ENCODE peak calls at places on chromosome 16, in nine cellular contexts. O is adrenal gland; H is CD8-positive, alpha-beta T cell; Y is A549; B is SK-N-SH; P is neural progenitor cell; Z is naive thymus-derived CD4-positive, alpha-beta T cell; J is Peyer's patch; I is neuronal stem cell. C is an unnamed sample. For H3K4me1, the result is how much of the 10 kb centered on the place peaks cover.

GRCh38 chr16:57007050-57007449 is 17.7 kb downstream of the NLRC5 start:
- DNase-seq in O (no peak), H (no peak), Y (no peak), B (no peak), P (no peak), Z (no peak), J (no peak), I (no peak), C (no peak)

GRCh38 chr16:81706327-81707295 is 72.5 kb upstream of the PLCG2 start:
- DNase-seq in O (no peak), H (no peak), Y (no peak), B (no peak), P (no peak), Z (no peak), J (no peak), I (no peak), C (no peak)

GRCh38 chr16:70706948-70707465 is 21.2 kb upstream of the MTSS2 start:
- DNase-seq in O (no peak), H (no peak), Y (peak), B (no peak), P (no peak), Z (no peak), J (no peak), I (no peak), C (no peak)

GRCh38 chr16:88315543-88316105 is 67.1 kb upstream of the ZNF469 start:
- DNase-seq in O (peak), H (no peak), Y (peak), B (no peak), P (no peak), Z (no peak), J (peak), I (no peak), C (peak)

GRCh38 chr16:14164916-14165684 is 94.0 kb downstream of the MRTFB start:
- DNase-seq in O (no peak), H (no peak), Y (no peak), B (no peak), P (no peak), Z (no peak), J (no peak), I (no peak), C (no peak)

GRCh38 chr16:89924298-89924924 is 1.3 kb downstream of the TUBB3 start:
- DNase-seq in O (peak), H (no peak), Y (no peak), B (peak), P (peak), Z (peak), J (no peak), I (peak), C (no peak)

GRCh38 chr16:81838794-81839193 is 59.7 kb downstream of the PLCG2 start:
- DNase-seq in O (no peak), H (no peak), Y (no peak), B (no peak), P (no peak), Z (no peak), J (no peak), I (no peak), C (no peak)

GRCh38 chr16:4500283-4500682 is 24.1 kb downstream of the HMOX2 start:
- DNase-seq in O (peak), H (no peak), Y (peak), B (no peak), P (no peak), Z (no peak), J (no peak), I (no peak), C (peak)

GRCh38 chr16:77556203-77556602 is 121.4 kb upstream of the ADAMTS18 start:
- DNase-seq in O (no peak), H (no peak), Y (no peak), B (no peak), P (peak), Z (no peak), J (no peak), I (peak), C (no peak)

GRCh38 chr16:88500255-88500661 is 47.2 kb downstream of the ZFPM1 start:
- DNase-seq in O (no peak), H (no peak), Y (no peak), B (no peak), P (no peak), Z (no peak), J (no peak), I (no peak), C (no peak)

GRCh38 chr16:89308391-89309333 is 91.2 kb downstream of the ZNF778 start:
- DNase-seq in O (no peak), H (no peak), Y (no peak), B (peak), P (peak), Z (peak), J (no peak), I (no peak), C (peak)

GRCh38 chr16:2507679-2508064 is 6.1 kb upstream of the ATP6V0C start:
- DNase-seq in O (no peak), H (no peak), Y (no peak), B (no peak), P (no peak), Z (no peak), J (peak), I (no peak), C (no peak)

GRCh38 chr16:17476414-17477259 is 5.9 kb upstream of the XYLT1 start:
- DNase-seq in O (peak), H (peak), Y (peak), B (peak), P (peak), Z (peak), J (peak), I (no peak), C (peak)

GRCh38 chr16:57908409-57908987 is 62.4 kb downstream of the CNGB1 start:
- DNase-seq in O (no peak), H (no peak), Y (no peak), B (no peak), P (no peak), Z (no peak), J (no peak), I (no peak), C (no peak)

GRCh38 chr16:20327444-20328041 is at the start of gene GP2:
- DNase-seq in O (no peak), H (no peak), Y (no peak), B (no peak), P (peak), Z (no peak), J (no peak), I (no peak), C (peak)

GRCh38 chr16:1691276-1691675 is 13.2 kb downstream of the JPT2 start:
- DNase-seq in O (no peak), H (no peak), Y (no peak), B (no peak), P (no peak), Z (no peak), J (no peak), I (no peak), C (no peak)

GRCh38 chr16:14409563-14409962 is 220.5 kb downstream of the PARN start:
- DNase-seq in O (peak), H (no peak), Y (no peak), B (no peak), P (no peak), Z (no peak), J (peak), I (no peak), C (peak)

GRCh38 chr16:2008631-2009301 is 855 bp downstream of the ZNF598 start:
- DNase-seq in O (no peak), H (no peak), Y (no peak), B (peak), P (no peak), Z (no peak), J (no peak), I (no peak), C (peak)

GRCh38 chr16:82996814-82997213 is 370.0 kb downstream of the CDH13 start:
- DNase-seq in O (no peak), H (no peak), Y (no peak), B (no peak), P (no peak), Z (no peak), J (no peak), I (no peak), C (no peak)
- H3K4me1 ChIP-seq in O (under half), H (under half), Y (under half), B (under half), P (under half), Z (under half), J (under half), I (under half), C (under half)

DNA sequence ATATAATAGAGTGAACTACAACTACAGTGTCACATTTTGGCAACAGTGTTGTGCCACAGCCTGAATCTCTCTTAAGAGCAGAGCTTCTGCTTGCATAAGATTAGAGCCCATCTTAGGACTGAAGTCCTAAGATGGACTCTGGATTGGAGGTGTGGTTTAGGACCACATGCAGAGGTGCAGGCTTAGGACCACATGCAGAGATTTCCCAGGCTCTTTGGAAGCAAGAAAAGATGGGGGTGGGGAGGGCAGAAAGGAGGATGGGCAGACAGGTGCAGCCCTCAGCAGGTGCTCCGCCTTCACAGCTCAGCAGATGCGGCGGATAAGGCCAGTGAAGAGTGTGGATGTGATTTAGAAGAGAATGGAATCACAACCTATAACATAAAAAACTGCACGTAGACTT is 128.7 kb downstream of the TANGO6 start:
- DNase-seq in O (no peak), H (no peak), Y (no peak), B (no peak), P (peak), Z (no peak), J (no peak), I (no peak), C (no peak)
- H3K27ac ChIP-seq in O (no peak), H (no peak), Y (peak), B (no peak), P (peak), Z (no peak), J (no peak), I (no peak), C (no peak)

GRCh38 chr16:79598341-79599181 is 2.0 kb downstream of the MAF start:
- DNase-seq in O (peak), H (peak), Y (peak), B (peak), P (peak), Z (peak), J (peak), I (peak), C (peak)
- H3K4me3 ChIP-seq in O (peak), H (peak), Y (peak), B (no peak), P (peak), Z (peak), J (peak), I (peak), C (peak)

GRCh38 chr16:85463228-85463611 is 149.9 kb upstream of the GSE1 start:
- DNase-seq in O (no peak), H (no peak), Y (no peak), B (no peak), P (no peak), Z (no peak), J (no peak), I (no peak), C (no peak)
- H3K4me1 ChIP-seq in O (under half), H (under half), Y (under half), B (under half), P (under half), Z (under half), J (under half), I (under half), C (under half)

DNA sequence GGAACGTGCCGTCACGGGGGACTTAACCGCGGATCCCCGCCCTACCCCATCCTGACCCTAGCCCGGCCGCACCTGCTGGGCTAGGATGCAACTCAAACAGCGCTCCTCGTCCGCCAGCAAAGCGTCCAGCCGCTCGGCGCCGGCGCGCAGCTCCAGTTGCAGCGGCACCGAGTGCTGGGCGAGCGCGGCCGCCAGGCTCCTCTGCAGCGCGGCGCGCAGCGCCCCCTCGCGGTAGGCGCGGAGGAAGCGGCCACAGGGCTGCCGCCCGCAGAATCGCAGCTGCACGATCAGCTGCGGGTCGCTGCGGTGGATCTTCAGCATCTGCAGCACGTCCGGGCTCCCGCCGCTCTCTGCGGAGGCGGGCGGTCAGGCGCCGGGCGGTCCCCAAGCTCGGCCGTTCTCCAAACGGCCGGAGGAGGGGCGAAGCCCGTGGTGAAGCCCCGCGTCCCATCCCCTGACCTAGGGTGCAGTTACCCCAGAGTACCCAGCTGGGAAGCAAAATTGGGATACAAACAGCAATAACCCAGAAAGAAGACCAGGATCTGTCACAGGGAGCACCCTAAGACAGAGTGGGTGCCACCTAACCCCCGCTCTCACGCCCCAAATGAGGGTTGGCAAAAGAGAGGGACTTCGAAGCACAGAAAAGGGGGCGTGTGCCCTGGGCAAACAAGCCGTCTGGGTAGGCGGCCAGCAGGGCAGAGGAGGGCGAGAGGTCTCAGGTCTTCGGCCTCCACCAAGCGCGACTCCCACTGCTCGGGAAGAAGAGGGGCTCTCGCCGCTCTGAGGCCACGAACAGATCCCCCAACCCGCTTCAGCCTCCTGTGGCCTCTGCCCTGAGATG is 4.2 kb downstream of the TRADD start:
- DNase-seq in O (peak), H (peak), Y (peak), B (peak), P (peak), Z (peak), J (peak), I (peak), C (peak)
- H3K27ac ChIP-seq in O (no peak), H (no peak), Y (peak), B (no peak), P (no peak), Z (no peak), J (no peak), I (no peak), C (no peak)

DNA sequence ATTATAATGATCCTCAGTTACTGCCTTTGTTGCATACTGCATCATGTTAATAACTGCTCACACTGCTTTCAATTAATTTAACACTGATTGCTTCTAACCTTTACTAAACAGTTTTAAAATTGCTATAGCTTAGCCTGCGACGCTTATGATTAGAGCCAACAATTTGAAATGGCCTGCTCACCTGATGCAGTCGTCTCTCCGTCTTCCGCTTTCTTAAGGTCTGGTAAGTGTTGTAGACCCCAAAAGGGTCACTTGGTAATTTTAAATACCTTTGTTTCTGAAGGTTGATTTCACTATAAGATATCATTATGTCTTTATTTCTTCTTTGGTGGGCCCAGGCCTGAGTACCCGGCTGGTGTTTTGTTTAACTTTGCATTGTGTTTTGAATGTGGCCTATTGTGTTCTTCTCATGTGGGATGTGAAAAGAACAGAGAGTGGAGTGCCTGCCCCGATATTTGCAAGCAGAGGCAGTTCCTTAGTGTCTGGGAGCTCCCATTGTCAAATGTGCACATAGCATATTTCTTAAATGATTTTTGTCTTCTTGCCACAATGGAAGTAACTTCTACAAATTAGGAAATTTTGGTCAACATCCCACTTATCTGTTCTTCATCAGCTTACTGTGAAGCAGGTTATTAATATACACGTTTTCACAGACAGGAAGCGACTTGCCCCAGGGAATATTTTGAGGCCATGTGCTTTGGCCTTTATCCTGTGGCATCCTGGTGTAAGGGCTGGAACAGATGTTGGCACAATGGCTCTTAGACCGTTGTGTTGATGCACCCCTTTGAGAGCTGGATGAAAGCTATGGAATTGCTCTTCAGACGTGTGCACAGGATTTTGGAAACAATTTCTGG is 2.9 kb downstream of the PHKB start:
- DNase-seq in O (no peak), H (no peak), Y (no peak), B (peak), P (peak), Z (no peak), J (no peak), I (no peak), C (no peak)
- H3K4me3 ChIP-seq in O (no peak), H (no peak), Y (no peak), B (no peak), P (no peak), Z (no peak), J (no peak), I (no peak), C (no peak)

C was measured in small intestine.